ENCODE peak calls at places on chromosomes 5 and 9, in nine cellular contexts. One of them, this sample, is unnamed.

GRCh38 chr9:83012578-83013260 is 50.2 kb downstream of the RASEF start:
- DNase-seq in GM12865: no peak
- DNase-seq in activated CD8-positive, alpha-beta T cell treated with anti-CD3 and anti-CD28 coated beads for 36 hours: no peak
- DNase-seq in hepatocyte: no peak
- DNase-seq in fibroblast of pulmonary artery: no peak
- DNase-seq in tibial nerve: no peak
- DNase-seq in breast epithelium: no peak
- DNase-seq in GM13976: no peak
- DNase-seq in mucosa of descending colon: no peak
- DNase-seq in this sample: no peak

GRCh38 chr5:107670028-107670926 is 460 bp downstream of the EFNA5 start:
- DNase-seq in GM12865: peak; percentile 78
- DNase-seq in activated CD8-positive, alpha-beta T cell treated with anti-CD3 and anti-CD28 coated beads for 36 hours: peak; percentile 12
- DNase-seq in hepatocyte: peak; percentile 56
- DNase-seq in fibroblast of pulmonary artery: peak; percentile 34
- DNase-seq in tibial nerve: no peak
- DNase-seq in breast epithelium: no peak
- DNase-seq in GM13976: peak; percentile 42
- DNase-seq in mucosa of descending colon: peak; percentile 62
- DNase-seq in this sample: no peak

GRCh38 chr5:141668601-141669265 is 13.3 kb downstream of the ARAP3 start:
- DNase-seq in GM12865: no peak
- DNase-seq in activated CD8-positive, alpha-beta T cell treated with anti-CD3 and anti-CD28 coated beads for 36 hours: no peak
- DNase-seq in hepatocyte: no peak
- DNase-seq in fibroblast of pulmonary artery: no peak
- DNase-seq in tibial nerve: no peak
- DNase-seq in breast epithelium: no peak
- DNase-seq in GM13976: no peak
- DNase-seq in mucosa of descending colon: no peak
- DNase-seq in this sample: no peak

GRCh38 chr5:58706746-58707145 is 123.9 kb downstream of the RAB3C start:
- DNase-seq in GM12865: no peak
- DNase-seq in activated CD8-positive, alpha-beta T cell treated with anti-CD3 and anti-CD28 coated beads for 36 hours: no peak
- DNase-seq in hepatocyte: no peak
- DNase-seq in fibroblast of pulmonary artery: no peak
- DNase-seq in tibial nerve: no peak
- DNase-seq in breast epithelium: no peak
- DNase-seq in GM13976: no peak
- DNase-seq in mucosa of descending colon: no peak
- DNase-seq in this sample: no peak

GRCh38 chr5:95565280-95565920 is 10.5 kb downstream of the ARSK start:
- DNase-seq in GM12865: no peak
- DNase-seq in activated CD8-positive, alpha-beta T cell treated with anti-CD3 and anti-CD28 coated beads for 36 hours: no peak
- DNase-seq in hepatocyte: no peak
- DNase-seq in fibroblast of pulmonary artery: peak; percentile 42
- DNase-seq in tibial nerve: no peak
- DNase-seq in breast epithelium: no peak
- DNase-seq in GM13976: no peak
- DNase-seq in mucosa of descending colon: no peak
- DNase-seq in this sample: no peak

GRCh38 chr5:141906517-141906916 is 17.2 kb upstream of the DELE1 start:
- DNase-seq in GM12865: no peak
- DNase-seq in activated CD8-positive, alpha-beta T cell treated with anti-CD3 and anti-CD28 coated beads for 36 hours: no peak
- DNase-seq in hepatocyte: no peak
- DNase-seq in fibroblast of pulmonary artery: no peak
- DNase-seq in tibial nerve: no peak
- DNase-seq in breast epithelium: no peak
- DNase-seq in GM13976: no peak
- DNase-seq in mucosa of descending colon: no peak
- DNase-seq in this sample: no peak

GRCh38 chr5:172405226-172405625 is 49.1 kb downstream of the SH3PXD2B start:
- DNase-seq in GM12865: no peak
- DNase-seq in activated CD8-positive, alpha-beta T cell treated with anti-CD3 and anti-CD28 coated beads for 36 hours: no peak
- DNase-seq in hepatocyte: no peak
- DNase-seq in fibroblast of pulmonary artery: no peak
- DNase-seq in tibial nerve: no peak
- DNase-seq in breast epithelium: no peak
- DNase-seq in GM13976: no peak
- DNase-seq in mucosa of descending colon: no peak
- DNase-seq in this sample: peak; percentile 58

GRCh38 chr5:126499742-126500396 is 76.7 kb downstream of the GRAMD2B start:
- DNase-seq in GM12865: peak; percentile 70
- DNase-seq in activated CD8-positive, alpha-beta T cell treated with anti-CD3 and anti-CD28 coated beads for 36 hours: peak; percentile 29
- DNase-seq in hepatocyte: peak; percentile 55
- DNase-seq in fibroblast of pulmonary artery: peak; percentile 39
- DNase-seq in tibial nerve: no peak
- DNase-seq in breast epithelium: no peak
- DNase-seq in GM13976: peak; percentile 41
- DNase-seq in mucosa of descending colon: no peak
- DNase-seq in this sample: no peak

GRCh38 chr9:33168941-33169544 is 1.9 kb upstream of the B4GALT1 start:
- DNase-seq in GM12865: no peak
- DNase-seq in activated CD8-positive, alpha-beta T cell treated with anti-CD3 and anti-CD28 coated beads for 36 hours: no peak
- DNase-seq in hepatocyte: no peak
- DNase-seq in fibroblast of pulmonary artery: no peak
- DNase-seq in tibial nerve: no peak
- DNase-seq in breast epithelium: no peak
- DNase-seq in GM13976: no peak
- DNase-seq in mucosa of descending colon: no peak
- DNase-seq in this sample: no peak

GRCh38 chr5:34905564-34905963 is 9.7 kb downstream of the RAD1 start:
- DNase-seq in GM12865: no peak
- DNase-seq in activated CD8-positive, alpha-beta T cell treated with anti-CD3 and anti-CD28 coated beads for 36 hours: no peak
- DNase-seq in hepatocyte: no peak
- DNase-seq in fibroblast of pulmonary artery: peak; percentile 39
- DNase-seq in tibial nerve: no peak
- DNase-seq in breast epithelium: no peak
- DNase-seq in GM13976: no peak
- DNase-seq in mucosa of descending colon: no peak
- DNase-seq in this sample: no peak

GRCh38 chr5:172410160-172410559 is 44.2 kb downstream of the SH3PXD2B start:
- DNase-seq in GM12865: peak; percentile 20
- DNase-seq in activated CD8-positive, alpha-beta T cell treated with anti-CD3 and anti-CD28 coated beads for 36 hours: peak; percentile 39
- DNase-seq in hepatocyte: no peak
- DNase-seq in fibroblast of pulmonary artery: peak; percentile 54
- DNase-seq in tibial nerve: no peak
- DNase-seq in breast epithelium: no peak
- DNase-seq in GM13976: no peak
- DNase-seq in mucosa of descending colon: no peak
- DNase-seq in this sample: no peak

GRCh38 chr9:34046784-34047379 is 1.8 kb downstream of the UBAP2 start:
- DNase-seq in GM12865: peak; percentile 15
- DNase-seq in activated CD8-positive, alpha-beta T cell treated with anti-CD3 and anti-CD28 coated beads for 36 hours: no peak
- DNase-seq in hepatocyte: peak; percentile 27
- DNase-seq in fibroblast of pulmonary artery: peak; percentile 30
- DNase-seq in tibial nerve: no peak
- DNase-seq in breast epithelium: no peak
- DNase-seq in GM13976: no peak
- DNase-seq in mucosa of descending colon: no peak
- DNase-seq in this sample: no peak

GRCh38 chr9:136210276-136210675 is 5.3 kb upstream of the LHX3 start:
- DNase-seq in GM12865: no peak
- DNase-seq in activated CD8-positive, alpha-beta T cell treated with anti-CD3 and anti-CD28 coated beads for 36 hours: no peak
- DNase-seq in hepatocyte: no peak
- DNase-seq in fibroblast of pulmonary artery: no peak
- DNase-seq in tibial nerve: no peak
- DNase-seq in breast epithelium: no peak
- DNase-seq in GM13976: no peak
- DNase-seq in mucosa of descending colon: no peak
- DNase-seq in this sample: no peak

GRCh38 chr9:136207616-136208015 is 2.7 kb upstream of the LHX3 start:
- DNase-seq in GM12865: no peak
- DNase-seq in activated CD8-positive, alpha-beta T cell treated with anti-CD3 and anti-CD28 coated beads for 36 hours: no peak
- DNase-seq in hepatocyte: no peak
- DNase-seq in fibroblast of pulmonary artery: no peak
- DNase-seq in tibial nerve: no peak
- DNase-seq in breast epithelium: no peak
- DNase-seq in GM13976: no peak
- DNase-seq in mucosa of descending colon: no peak
- DNase-seq in this sample: no peak

GRCh38 chr9:136209232-136209631 is 4.3 kb upstream of the LHX3 start:
- DNase-seq in GM12865: no peak
- DNase-seq in activated CD8-positive, alpha-beta T cell treated with anti-CD3 and anti-CD28 coated beads for 36 hours: no peak
- DNase-seq in hepatocyte: no peak
- DNase-seq in fibroblast of pulmonary artery: no peak
- DNase-seq in tibial nerve: no peak
- DNase-seq in breast epithelium: no peak
- DNase-seq in GM13976: no peak
- DNase-seq in mucosa of descending colon: no peak
- DNase-seq in this sample: no peak

GRCh38 chr9:136209786-136210185 is 4.9 kb upstream of the LHX3 start:
- DNase-seq in GM12865: no peak
- DNase-seq in activated CD8-positive, alpha-beta T cell treated with anti-CD3 and anti-CD28 coated beads for 36 hours: no peak
- DNase-seq in hepatocyte: no peak
- DNase-seq in fibroblast of pulmonary artery: no peak
- DNase-seq in tibial nerve: no peak
- DNase-seq in breast epithelium: no peak
- DNase-seq in GM13976: no peak
- DNase-seq in mucosa of descending colon: no peak
- DNase-seq in this sample: no peak

DNA sequence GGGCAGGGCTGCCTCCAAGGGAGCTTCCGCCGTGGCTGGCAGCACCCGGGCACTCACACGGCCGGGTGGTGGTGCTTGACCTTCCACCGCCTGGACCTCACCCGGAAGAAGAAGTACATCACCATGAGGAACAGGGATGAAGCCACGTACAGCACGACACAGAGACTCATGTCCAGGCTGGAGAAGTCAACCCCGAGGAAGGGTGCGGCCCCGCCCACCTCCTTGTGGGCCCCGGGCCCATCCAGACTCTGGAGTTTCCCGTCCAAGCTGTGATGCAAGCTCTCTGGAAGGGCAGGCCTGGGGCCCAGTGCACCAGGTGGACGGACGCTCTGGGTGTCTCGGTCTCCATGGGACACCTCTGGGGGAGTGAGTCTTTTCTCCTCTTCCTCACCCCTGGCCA is 3.7 kb upstream of the LHX3 start:
- DNase-seq in GM12865: no peak
- DNase-seq in activated CD8-positive, alpha-beta T cell treated with anti-CD3 and anti-CD28 coated beads for 36 hours: no peak
- DNase-seq in hepatocyte: no peak
- DNase-seq in fibroblast of pulmonary artery: no peak
- DNase-seq in tibial nerve: no peak
- DNase-seq in breast epithelium: no peak
- DNase-seq in GM13976: no peak
- DNase-seq in mucosa of descending colon: no peak
- DNase-seq in this sample: no peak
- TF ChIP-seq CTCF in GM12865: no peak
- TF ChIP-seq CTCF in activated CD8-positive, alpha-beta T cell treated with anti-CD3 and anti-CD28 coated beads for 36 hours: no peak
- TF ChIP-seq CTCF in hepatocyte: no peak
- TF ChIP-seq CTCF in fibroblast of pulmonary artery: no peak
- TF ChIP-seq CTCF in tibial nerve: no peak
- TF ChIP-seq CTCF in breast epithelium: no peak
- TF ChIP-seq CTCF in GM13976: no peak
- TF ChIP-seq CTCF in mucosa of descending colon: no peak
- TF ChIP-seq CTCF in this sample: no peak

DNA sequence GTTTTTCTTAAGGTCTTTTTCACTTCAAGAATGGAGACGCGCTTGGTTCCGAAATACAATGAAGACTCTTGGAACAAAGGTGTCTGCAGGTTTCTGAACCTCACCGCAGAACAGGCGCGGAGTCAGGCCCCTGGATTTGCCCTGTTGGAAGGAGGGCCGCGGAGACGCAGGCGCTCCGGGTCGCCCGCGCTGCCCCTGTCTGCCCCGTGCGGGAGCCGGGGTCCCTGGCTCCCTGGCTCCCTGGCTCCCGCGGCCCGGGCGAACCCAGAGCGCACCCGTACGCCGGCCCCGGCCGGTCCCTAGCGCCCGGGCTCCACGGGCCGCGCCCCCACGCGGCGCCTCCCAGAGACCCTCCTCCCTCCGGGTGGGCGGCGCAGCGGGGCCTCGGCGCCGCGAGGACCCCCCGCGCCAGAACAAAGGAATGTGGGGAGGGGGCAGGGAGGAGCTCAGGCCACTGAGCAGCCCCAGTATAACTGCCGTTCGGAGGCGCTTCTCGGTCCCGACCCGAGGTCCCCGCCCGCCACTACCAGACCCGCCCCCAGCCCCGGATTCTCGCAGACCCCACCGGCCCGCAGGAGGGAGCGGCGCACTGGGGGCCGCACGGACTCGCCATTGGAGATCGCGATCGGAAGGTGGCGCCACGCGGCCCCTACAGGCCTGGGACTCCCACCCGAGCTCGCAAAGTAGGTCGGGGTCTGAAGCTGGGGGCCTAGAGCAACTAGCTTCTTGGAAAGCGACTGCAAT is 2.4 kb downstream of the NFIL3 start:
- DNase-seq in GM12865: no peak
- DNase-seq in activated CD8-positive, alpha-beta T cell treated with anti-CD3 and anti-CD28 coated beads for 36 hours: peak; percentile 46
- DNase-seq in hepatocyte: peak; percentile 78
- DNase-seq in fibroblast of pulmonary artery: peak; percentile 57
- DNase-seq in tibial nerve: no peak
- DNase-seq in breast epithelium: no peak
- DNase-seq in GM13976: peak; percentile 54
- DNase-seq in mucosa of descending colon: peak; percentile 67
- DNase-seq in this sample: no peak
- TF ChIP-seq CTCF in GM12865: no peak
- TF ChIP-seq CTCF in activated CD8-positive, alpha-beta T cell treated with anti-CD3 and anti-CD28 coated beads for 36 hours: peak; percentile 46
- TF ChIP-seq CTCF in hepatocyte: peak; percentile 55
- TF ChIP-seq CTCF in fibroblast of pulmonary artery: peak; percentile 29
- TF ChIP-seq CTCF in tibial nerve: peak; percentile 26
- TF ChIP-seq CTCF in breast epithelium: no peak
- TF ChIP-seq CTCF in GM13976: peak; percentile 57
- TF ChIP-seq CTCF in mucosa of descending colon: no peak
- TF ChIP-seq CTCF in this sample: peak; percentile 52

GRCh38 chr5:68286612-68286912 is 71.0 kb downstream of the PIK3R1 start:
- DNase-seq in GM12865: no peak
- DNase-seq in activated CD8-positive, alpha-beta T cell treated with anti-CD3 and anti-CD28 coated beads for 36 hours: no peak
- DNase-seq in hepatocyte: no peak
- DNase-seq in fibroblast of pulmonary artery: no peak
- DNase-seq in tibial nerve: no peak
- DNase-seq in breast epithelium: no peak
- DNase-seq in GM13976: no peak
- DNase-seq in mucosa of descending colon: no peak
- DNase-seq in this sample: no peak
- TF ChIP-seq CTCF in GM12865: no peak
- TF ChIP-seq CTCF in activated CD8-positive, alpha-beta T cell treated with anti-CD3 and anti-CD28 coated beads for 36 hours: peak; percentile 41
- TF ChIP-seq CTCF in hepatocyte: no peak
- TF ChIP-seq CTCF in fibroblast of pulmonary artery: no peak
- TF ChIP-seq CTCF in tibial nerve: no peak
- TF ChIP-seq CTCF in breast epithelium: no peak
- TF ChIP-seq CTCF in GM13976: no peak
- TF ChIP-seq CTCF in mucosa of descending colon: no peak
- TF ChIP-seq CTCF in this sample: no peak

DNA sequence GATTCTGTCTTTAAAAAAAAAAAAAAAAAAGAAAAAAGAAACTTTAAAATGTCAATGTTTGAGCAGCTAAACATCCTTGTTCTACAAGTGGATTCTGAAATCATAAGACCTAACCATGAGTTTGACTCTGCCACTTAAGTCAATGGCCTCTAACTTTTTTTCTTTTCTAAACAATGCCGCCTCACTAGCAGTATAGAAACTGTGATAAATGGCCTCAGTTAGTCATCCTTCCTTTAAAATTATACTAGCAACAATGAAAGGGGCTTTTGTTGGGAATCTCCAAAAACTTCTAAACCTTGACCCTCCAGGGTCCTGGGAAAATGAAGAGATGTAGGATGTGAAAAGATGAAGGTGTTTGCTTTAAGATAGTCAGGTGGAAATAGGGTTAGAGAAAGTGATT is 71.1 kb downstream of the FBXL7 start:
- DNase-seq in GM12865: no peak
- DNase-seq in activated CD8-positive, alpha-beta T cell treated with anti-CD3 and anti-CD28 coated beads for 36 hours: no peak
- DNase-seq in hepatocyte: no peak
- DNase-seq in fibroblast of pulmonary artery: no peak
- DNase-seq in tibial nerve: no peak
- DNase-seq in breast epithelium: no peak
- DNase-seq in GM13976: no peak
- DNase-seq in mucosa of descending colon: no peak
- DNase-seq in this sample: no peak
- TF ChIP-seq CTCF in GM12865: no peak
- TF ChIP-seq CTCF in activated CD8-positive, alpha-beta T cell treated with anti-CD3 and anti-CD28 coated beads for 36 hours: no peak
- TF ChIP-seq CTCF in hepatocyte: no peak
- TF ChIP-seq CTCF in fibroblast of pulmonary artery: no peak
- TF ChIP-seq CTCF in tibial nerve: no peak
- TF ChIP-seq CTCF in breast epithelium: no peak
- TF ChIP-seq CTCF in GM13976: no peak
- TF ChIP-seq CTCF in mucosa of descending colon: no peak
- TF ChIP-seq CTCF in this sample: no peak